ENCODE peak calls at places on chromosomes 5 and 9, in ten cellular contexts. One of them, this sample, is unnamed. For H3K4me1 and H3K9me3, the result is how much of the 10 kb centered on the place peaks cover.

GRCh38 chr9:136309101-136309801 is 5.4 kb upstream of the CCDC187 start:
- DNase-seq in heart right ventricle: no peak
- DNase-seq in breast epithelium: no peak
- DNase-seq in CD8-positive, alpha-beta T cell: no peak
- DNase-seq in psoas muscle: no peak
- DNase-seq in fibroblast of lung: no peak
- DNase-seq in CD8-positive, alpha-beta memory T cell: no peak
- DNase-seq in OCI-LY7: no peak
- DNase-seq in Peyer's patch: no peak
- DNase-seq in left ventricle myocardium inferior: no peak
- DNase-seq in this sample: no peak

GRCh38 chr5:170628028-170628427 is 124.2 kb downstream of the KCNIP1 start:
- DNase-seq in left ventricle myocardium inferior: no peak
- DNase-seq in breast epithelium: no peak
- DNase-seq in OCI-LY7: no peak
- DNase-seq in heart right ventricle: no peak
- DNase-seq in CD8-positive, alpha-beta T cell: no peak
- DNase-seq in fibroblast of lung: no peak
- DNase-seq in CD8-positive, alpha-beta memory T cell: no peak
- DNase-seq in Peyer's patch: peak
- DNase-seq in psoas muscle: no peak
- DNase-seq in this sample: no peak

GRCh38 chr5:19855929-19856328 is 132.1 kb downstream of the CDH18 start:
- DNase-seq in psoas muscle: no peak
- DNase-seq in OCI-LY7: no peak
- DNase-seq in heart right ventricle: no peak
- DNase-seq in left ventricle myocardium inferior: no peak
- DNase-seq in CD8-positive, alpha-beta memory T cell: no peak
- DNase-seq in fibroblast of lung: peak
- DNase-seq in breast epithelium: no peak
- DNase-seq in CD8-positive, alpha-beta T cell: no peak
- DNase-seq in Peyer's patch: no peak
- DNase-seq in this sample: no peak

GRCh38 chr5:25544652-25545249 is 900.0 kb upstream of the CDH10 start:
- DNase-seq in breast epithelium: no peak
- DNase-seq in CD8-positive, alpha-beta memory T cell: no peak
- DNase-seq in heart right ventricle: no peak
- DNase-seq in left ventricle myocardium inferior: no peak
- DNase-seq in CD8-positive, alpha-beta T cell: no peak
- DNase-seq in OCI-LY7: peak
- DNase-seq in fibroblast of lung: no peak
- DNase-seq in psoas muscle: no peak
- DNase-seq in Peyer's patch: no peak
- DNase-seq in this sample: no peak

GRCh38 chr9:89523948-89524347 is 26.0 kb upstream of the SEMA4D start:
- DNase-seq in CD8-positive, alpha-beta T cell: no peak
- DNase-seq in OCI-LY7: no peak
- DNase-seq in CD8-positive, alpha-beta memory T cell: peak
- DNase-seq in fibroblast of lung: no peak
- DNase-seq in breast epithelium: no peak
- DNase-seq in heart right ventricle: no peak
- DNase-seq in left ventricle myocardium inferior: no peak
- DNase-seq in psoas muscle: no peak
- DNase-seq in Peyer's patch: peak
- DNase-seq in this sample: peak

GRCh38 chr9:38018964-38019602 is 49.9 kb downstream of the SHB start:
- DNase-seq in CD8-positive, alpha-beta T cell: no peak
- DNase-seq in fibroblast of lung: peak
- DNase-seq in Peyer's patch: no peak
- DNase-seq in heart right ventricle: no peak
- DNase-seq in left ventricle myocardium inferior: no peak
- DNase-seq in OCI-LY7: no peak
- DNase-seq in breast epithelium: no peak
- DNase-seq in psoas muscle: no peak
- DNase-seq in CD8-positive, alpha-beta memory T cell: no peak
- DNase-seq in this sample: no peak

GRCh38 chr9:115042781-115043509 is 75.0 kb downstream of the TNC start:
- DNase-seq in OCI-LY7: no peak
- DNase-seq in left ventricle myocardium inferior: no peak
- DNase-seq in CD8-positive, alpha-beta memory T cell: no peak
- DNase-seq in fibroblast of lung: no peak
- DNase-seq in CD8-positive, alpha-beta T cell: no peak
- DNase-seq in breast epithelium: peak
- DNase-seq in psoas muscle: no peak
- DNase-seq in Peyer's patch: no peak
- DNase-seq in heart right ventricle: no peak
- DNase-seq in this sample: no peak

GRCh38 chr5:33576726-33577620 is 136.2 kb downstream of the TARS1 start:
- DNase-seq in left ventricle myocardium inferior: no peak
- DNase-seq in breast epithelium: no peak
- DNase-seq in Peyer's patch: no peak
- DNase-seq in OCI-LY7: no peak
- DNase-seq in CD8-positive, alpha-beta T cell: no peak
- DNase-seq in fibroblast of lung: peak
- DNase-seq in CD8-positive, alpha-beta memory T cell: no peak
- DNase-seq in heart right ventricle: no peak
- DNase-seq in psoas muscle: no peak
- DNase-seq in this sample: no peak

GRCh38 chr9:129994947-129995346 is 48.0 kb downstream of the FNBP1 start:
- DNase-seq in OCI-LY7: no peak
- DNase-seq in heart right ventricle: no peak
- DNase-seq in fibroblast of lung: peak
- DNase-seq in CD8-positive, alpha-beta T cell: no peak
- DNase-seq in psoas muscle: no peak
- DNase-seq in Peyer's patch: no peak
- DNase-seq in CD8-positive, alpha-beta memory T cell: no peak
- DNase-seq in left ventricle myocardium inferior: no peak
- DNase-seq in breast epithelium: no peak
- DNase-seq in this sample: peak

GRCh38 chr5:160432188-160432587 is 10.5 kb downstream of the PTTG1 start:
- DNase-seq in left ventricle myocardium inferior: no peak
- DNase-seq in breast epithelium: no peak
- DNase-seq in fibroblast of lung: no peak
- DNase-seq in psoas muscle: no peak
- DNase-seq in heart right ventricle: no peak
- DNase-seq in CD8-positive, alpha-beta memory T cell: no peak
- DNase-seq in CD8-positive, alpha-beta T cell: no peak
- DNase-seq in Peyer's patch: no peak
- DNase-seq in OCI-LY7: peak
- DNase-seq in this sample: no peak
- H3K4me1 ChIP-seq in left ventricle myocardium inferior: under half
- H3K4me1 ChIP-seq in breast epithelium: under half
- H3K4me1 ChIP-seq in fibroblast of lung: under half
- H3K4me1 ChIP-seq in psoas muscle: under half
- H3K4me1 ChIP-seq in heart right ventricle: under half
- H3K4me1 ChIP-seq in CD8-positive, alpha-beta memory T cell: under half
- H3K4me1 ChIP-seq in CD8-positive, alpha-beta T cell: under half
- H3K4me1 ChIP-seq in Peyer's patch: under half
- H3K4me1 ChIP-seq in OCI-LY7: under half
- H3K4me1 ChIP-seq in this sample: under half

GRCh38 chr5:150879358-150879757 is 25.4 kb downstream of the ZNF300 start:
- DNase-seq in left ventricle myocardium inferior: no peak
- DNase-seq in psoas muscle: no peak
- DNase-seq in CD8-positive, alpha-beta T cell: no peak
- DNase-seq in CD8-positive, alpha-beta memory T cell: no peak
- DNase-seq in fibroblast of lung: no peak
- DNase-seq in Peyer's patch: no peak
- DNase-seq in breast epithelium: no peak
- DNase-seq in OCI-LY7: no peak
- DNase-seq in heart right ventricle: no peak
- DNase-seq in this sample: no peak
- H3K9me3 ChIP-seq in left ventricle myocardium inferior: half or more
- H3K9me3 ChIP-seq in psoas muscle: under half
- H3K9me3 ChIP-seq in CD8-positive, alpha-beta T cell: under half
- H3K9me3 ChIP-seq in CD8-positive, alpha-beta memory T cell: under half
- H3K9me3 ChIP-seq in fibroblast of lung: under half
- H3K9me3 ChIP-seq in Peyer's patch: under half
- H3K9me3 ChIP-seq in breast epithelium: half or more
- H3K9me3 ChIP-seq in OCI-LY7: under half
- H3K9me3 ChIP-seq in heart right ventricle: under half
- H3K9me3 ChIP-seq in this sample: under half

GRCh38 chr5:60835554-60835953 is 8.5 kb downstream of the ELOVL7 start:
- DNase-seq in breast epithelium: no peak
- DNase-seq in OCI-LY7: no peak
- DNase-seq in CD8-positive, alpha-beta T cell: no peak
- DNase-seq in Peyer's patch: no peak
- DNase-seq in fibroblast of lung: peak
- DNase-seq in left ventricle myocardium inferior: no peak
- DNase-seq in psoas muscle: no peak
- DNase-seq in CD8-positive, alpha-beta memory T cell: no peak
- DNase-seq in heart right ventricle: no peak
- DNase-seq in this sample: no peak

GRCh38 chr5:60827201-60827600 is 16.9 kb downstream of the ELOVL7 start:
- DNase-seq in heart right ventricle: no peak
- DNase-seq in left ventricle myocardium inferior: no peak
- DNase-seq in Peyer's patch: no peak
- DNase-seq in CD8-positive, alpha-beta T cell: no peak
- DNase-seq in CD8-positive, alpha-beta memory T cell: no peak
- DNase-seq in breast epithelium: no peak
- DNase-seq in fibroblast of lung: no peak
- DNase-seq in psoas muscle: no peak
- DNase-seq in OCI-LY7: no peak
- DNase-seq in this sample: no peak

GRCh38 chr5:60830581-60831127 is 13.4 kb downstream of the ELOVL7 start:
- DNase-seq in fibroblast of lung: no peak
- DNase-seq in Peyer's patch: no peak
- DNase-seq in heart right ventricle: no peak
- DNase-seq in psoas muscle: no peak
- DNase-seq in left ventricle myocardium inferior: no peak
- DNase-seq in OCI-LY7: no peak
- DNase-seq in CD8-positive, alpha-beta memory T cell: no peak
- DNase-seq in breast epithelium: no peak
- DNase-seq in CD8-positive, alpha-beta T cell: no peak
- DNase-seq in this sample: no peak

GRCh38 chr5:60826653-60827052 is 17.4 kb downstream of the ELOVL7 start:
- DNase-seq in CD8-positive, alpha-beta memory T cell: no peak
- DNase-seq in CD8-positive, alpha-beta T cell: no peak
- DNase-seq in psoas muscle: no peak
- DNase-seq in fibroblast of lung: no peak
- DNase-seq in heart right ventricle: no peak
- DNase-seq in Peyer's patch: no peak
- DNase-seq in left ventricle myocardium inferior: no peak
- DNase-seq in OCI-LY7: no peak
- DNase-seq in breast epithelium: no peak
- DNase-seq in this sample: no peak

GRCh38 chr5:60829490-60830266 is 14.4 kb downstream of the ELOVL7 start:
- DNase-seq in OCI-LY7: no peak
- DNase-seq in CD8-positive, alpha-beta T cell: no peak
- DNase-seq in breast epithelium: no peak
- DNase-seq in fibroblast of lung: no peak
- DNase-seq in Peyer's patch: no peak
- DNase-seq in heart right ventricle: no peak
- DNase-seq in left ventricle myocardium inferior: no peak
- DNase-seq in CD8-positive, alpha-beta memory T cell: no peak
- DNase-seq in psoas muscle: no peak
- DNase-seq in this sample: no peak
- H3K27ac ChIP-seq in OCI-LY7: no peak
- H3K27ac ChIP-seq in CD8-positive, alpha-beta T cell: no peak
- H3K27ac ChIP-seq in breast epithelium: no peak
- H3K27ac ChIP-seq in fibroblast of lung: no peak
- H3K27ac ChIP-seq in Peyer's patch: no peak
- H3K27ac ChIP-seq in heart right ventricle: no peak
- H3K27ac ChIP-seq in left ventricle myocardium inferior: no peak
- H3K27ac ChIP-seq in CD8-positive, alpha-beta memory T cell: no peak
- H3K27ac ChIP-seq in psoas muscle: no peak
- H3K27ac ChIP-seq in this sample: no peak

GRCh38 chr5:181163487-181164075 is 16.2 kb downstream of the OR2V2 start:
- DNase-seq in Peyer's patch: no peak
- DNase-seq in psoas muscle: no peak
- DNase-seq in breast epithelium: no peak
- DNase-seq in heart right ventricle: no peak
- DNase-seq in CD8-positive, alpha-beta T cell: no peak
- DNase-seq in left ventricle myocardium inferior: no peak
- DNase-seq in OCI-LY7: peak
- DNase-seq in fibroblast of lung: peak
- DNase-seq in CD8-positive, alpha-beta memory T cell: no peak
- DNase-seq in this sample: no peak

GRCh38 chr5:181167814-181168488 is 20.6 kb downstream of the OR2V2 start:
- DNase-seq in OCI-LY7: peak
- DNase-seq in psoas muscle: no peak
- DNase-seq in left ventricle myocardium inferior: no peak
- DNase-seq in Peyer's patch: no peak
- DNase-seq in fibroblast of lung: no peak
- DNase-seq in breast epithelium: no peak
- DNase-seq in heart right ventricle: no peak
- DNase-seq in CD8-positive, alpha-beta memory T cell: no peak
- DNase-seq in CD8-positive, alpha-beta T cell: no peak
- DNase-seq in this sample: no peak

GRCh38 chr5:181166812-181167733 is 19.7 kb downstream of the OR2V2 start:
- DNase-seq in fibroblast of lung: no peak
- DNase-seq in CD8-positive, alpha-beta T cell: no peak
- DNase-seq in psoas muscle: no peak
- DNase-seq in OCI-LY7: peak
- DNase-seq in CD8-positive, alpha-beta memory T cell: no peak
- DNase-seq in left ventricle myocardium inferior: no peak
- DNase-seq in Peyer's patch: no peak
- DNase-seq in breast epithelium: no peak
- DNase-seq in heart right ventricle: no peak
- DNase-seq in this sample: no peak

GRCh38 chr5:181161534-181162175 is 14.3 kb downstream of the OR2V2 start:
- DNase-seq in fibroblast of lung: no peak
- DNase-seq in heart right ventricle: no peak
- DNase-seq in CD8-positive, alpha-beta memory T cell: no peak
- DNase-seq in Peyer's patch: no peak
- DNase-seq in CD8-positive, alpha-beta T cell: no peak
- DNase-seq in left ventricle myocardium inferior: no peak
- DNase-seq in OCI-LY7: no peak
- DNase-seq in breast epithelium: no peak
- DNase-seq in psoas muscle: no peak
- DNase-seq in this sample: no peak

DNA sequence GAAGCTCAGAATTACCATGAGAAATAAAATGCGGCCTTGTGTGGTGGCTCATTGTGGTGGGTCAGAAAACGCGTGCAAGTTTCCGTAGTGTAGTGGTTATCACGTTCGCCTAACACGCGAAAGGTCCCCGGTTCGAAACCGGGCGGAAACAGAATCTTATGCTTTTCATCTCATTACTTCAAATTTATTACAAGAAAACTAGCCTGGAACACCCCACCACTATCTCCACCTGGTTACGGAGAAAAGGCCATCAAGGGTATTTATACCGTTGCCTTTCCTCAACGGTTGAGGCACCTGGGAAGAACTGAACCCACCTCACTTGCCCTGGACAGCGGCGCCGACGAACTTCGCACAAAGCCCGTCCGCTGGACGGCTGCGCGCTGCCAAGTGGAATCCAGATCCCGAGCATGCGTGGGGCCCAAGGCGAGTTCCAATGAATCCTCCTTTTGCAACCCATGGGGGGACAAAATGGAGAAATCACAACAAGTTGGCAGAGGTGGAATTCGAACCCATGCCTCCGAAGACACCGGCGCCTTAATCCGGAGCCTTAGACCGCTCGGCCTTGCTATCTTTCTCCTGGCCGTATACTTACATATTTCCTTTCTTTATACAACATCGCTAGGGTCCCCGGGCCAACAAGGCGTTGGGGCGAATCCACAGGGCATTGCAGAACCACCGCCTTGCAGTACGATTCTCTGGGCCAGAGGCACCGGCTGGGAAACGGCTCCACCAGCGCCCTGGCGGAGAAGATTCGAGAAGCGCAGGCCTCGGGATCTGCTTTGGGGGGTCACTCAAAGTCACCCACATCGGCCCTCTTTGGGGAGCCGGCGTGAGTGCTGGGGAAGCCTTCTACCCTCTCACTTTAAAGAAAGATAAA is 16.9 kb downstream of the OR2V2 start:
- DNase-seq in left ventricle myocardium inferior: no peak
- DNase-seq in Peyer's patch: no peak
- DNase-seq in breast epithelium: no peak
- DNase-seq in CD8-positive, alpha-beta T cell: no peak
- DNase-seq in fibroblast of lung: peak
- DNase-seq in CD8-positive, alpha-beta memory T cell: no peak
- DNase-seq in psoas muscle: no peak
- DNase-seq in OCI-LY7: no peak
- DNase-seq in heart right ventricle: no peak
- DNase-seq in this sample: no peak
- H3K4me1 ChIP-seq in left ventricle myocardium inferior: under half
- H3K4me1 ChIP-seq in Peyer's patch: under half
- H3K4me1 ChIP-seq in breast epithelium: under half
- H3K4me1 ChIP-seq in CD8-positive, alpha-beta T cell: under half
- H3K4me1 ChIP-seq in fibroblast of lung: under half
- H3K4me1 ChIP-seq in CD8-positive, alpha-beta memory T cell: under half
- H3K4me1 ChIP-seq in psoas muscle: under half
- H3K4me1 ChIP-seq in OCI-LY7: half or more
- H3K4me1 ChIP-seq in heart right ventricle: under half
- H3K4me1 ChIP-seq in this sample: under half

This sample was measured in CD4-positive, alpha-beta memory T cell.